ENCODE peak calls at places on chromosomes 4 and X, in eight cellular contexts. N is AG10803, E is progenitor cell of endocrine pancreas, G is Caco-2, W is uterus, K is lower leg skin, X is upper lobe of left lung, R is activated B cell treated with CpG ODN at 0.5 μM for 24 hours. C is an unnamed sample.

GRCh38 chr4:167903291-167903721 is 189.0 kb upstream of the ANXA10 start:
- DNase-seq in N (peak), E (no peak), G (no peak), W (no peak), K (no peak), X (no peak), R (no peak), C (no peak)

GRCh38 chrX:11703855-11704254 is 38.1 kb upstream of the ARHGAP6 start:
- DNase-seq in N (no peak), E (no peak), G (no peak), W (no peak), K (no peak), X (no peak), R (no peak), C (no peak)

GRCh38 chrX:111511477-111511876 is at the start of gene SERTM2:
- DNase-seq in N (no peak), E (no peak), G (peak), W (no peak), K (no peak), X (no peak), R (no peak), C (no peak)

GRCh38 chr4:152014280-152014679 is 253.5 kb upstream of the GATB start:
- DNase-seq in N (no peak), E (no peak), G (no peak), W (no peak), K (no peak), X (no peak), R (no peak), C (no peak)

GRCh38 chr4:69881173-69881773 is 21.3 kb upstream of the SULT1E1 start:
- DNase-seq in N (peak), E (no peak), G (peak), W (no peak), K (no peak), X (no peak), R (no peak), C (no peak)

GRCh38 chr4:94634266-94634665 is 123.5 kb upstream of the BMPR1B start:
- DNase-seq in N (peak), E (no peak), G (no peak), W (no peak), K (no peak), X (no peak), R (no peak), C (no peak)

GRCh38 chr4:161252520-161253141 is 911.2 kb downstream of the FSTL5 start:
- DNase-seq in N (peak), E (no peak), G (peak), W (no peak), K (no peak), X (no peak), R (no peak), C (no peak)

GRCh38 chrX:63979480-63979879 is 194.5 kb upstream of the ARHGEF9 start:
- DNase-seq in N (no peak), E (no peak), G (no peak), W (no peak), K (no peak), X (no peak), R (no peak), C (no peak)

GRCh38 chr4:76504613-76505465 is 69.8 kb downstream of the SHROOM3 start:
- DNase-seq in N (peak), E (no peak), G (peak), W (no peak), K (no peak), X (no peak), R (no peak), C (no peak)

GRCh38 chrX:97389761-97390192 is 506.1 kb downstream of the RPA4 start:
- DNase-seq in N (peak), E (no peak), G (no peak), W (no peak), K (no peak), X (no peak), R (no peak), C (no peak)

GRCh38 chr4:139950568-139950967 is 203.4 kb downstream of the MAML3 start:
- DNase-seq in N (peak), E (no peak), G (no peak), W (no peak), K (no peak), X (no peak), R (peak), C (no peak)

GRCh38 chrX:124383367-124383766 is 37.0 kb downstream of the SH2D1A start:
- DNase-seq in N (peak), E (no peak), G (no peak), W (no peak), K (no peak), X (no peak), R (no peak), C (no peak)

GRCh38 chr4:76969941-76970529 is 20.5 kb downstream of the SEPTIN11 start:
- DNase-seq in N (no peak), E (no peak), G (no peak), W (no peak), K (no peak), X (no peak), R (no peak), C (no peak)

GRCh38 chrX:53683556-53684414 is 2.7 kb downstream of the HUWE1 start:
- DNase-seq in N (peak), E (peak), G (peak), W (peak), K (peak), X (peak), R (peak), C (peak)

GRCh38 chr4:119136541-119136940 is 909 bp downstream of the MYOZ2 start:
- DNase-seq in N (no peak), E (no peak), G (no peak), W (no peak), K (no peak), X (no peak), R (no peak), C (no peak)

GRCh38 chrX:40007136-40007535 is 90.6 kb downstream of the BCOR start:
- DNase-seq in N (no peak), E (no peak), G (no peak), W (peak), K (no peak), X (no peak), R (no peak), C (no peak)

GRCh38 chr4:77959566-77960338 is 97.1 kb downstream of the MRPL1 start:
- DNase-seq in N (peak), E (no peak), G (peak), W (no peak), K (no peak), X (no peak), R (no peak), C (peak)

GRCh38 chr4:12912896-12913418 is 571.2 kb downstream of the RAB28 start:
- DNase-seq in N (no peak), E (no peak), G (no peak), W (no peak), K (no peak), X (no peak), R (no peak), C (no peak)

GRCh38 chr4:168999836-169000235 is 10.2 kb downstream of the CBR4 start:
- DNase-seq in N (no peak), E (no peak), G (no peak), W (no peak), K (no peak), X (no peak), R (no peak), C (no peak)

GRCh38 chr4:123587983-123588494 is 191.4 kb downstream of the SPRY1 start:
- DNase-seq in N (peak), E (no peak), G (peak), W (peak), K (peak), X (no peak), R (no peak), C (no peak)

GRCh38 chr4:87035881-87036509 is 101.2 kb downstream of the AFF1 start:
- DNase-seq in N (no peak), E (no peak), G (no peak), W (no peak), K (no peak), X (no peak), R (no peak), C (no peak)

GRCh38 chr4:179678093-179678804 is 2236.0 kb upstream of the AGA start:
- DNase-seq in N (no peak), E (no peak), G (no peak), W (no peak), K (no peak), X (no peak), R (no peak), C (no peak)

GRCh38 chrX:70433848-70434351 is 10.7 kb upstream of the DLG3 start:
- DNase-seq in N (peak), E (peak), G (peak), W (peak), K (peak), X (peak), R (peak), C (peak)

GRCh38 chr4:147345662-147346061 is 135.2 kb upstream of the EDNRA start:
- DNase-seq in N (no peak), E (no peak), G (no peak), W (no peak), K (no peak), X (no peak), R (no peak), C (no peak)

GRCh38 chr4:76215120-76215519 is 1.5 kb upstream of the SCARB2 start:
- DNase-seq in N (no peak), E (no peak), G (no peak), W (no peak), K (no peak), X (no peak), R (no peak), C (no peak)

GRCh38 chr4:25890653-25891485 is 23.2 kb upstream of the SMIM20 start:
- DNase-seq in N (no peak), E (no peak), G (no peak), W (no peak), K (no peak), X (no peak), R (no peak), C (no peak)

GRCh38 chrX:80181079-80181478 is 166.5 kb downstream of the TBX22 start:
- DNase-seq in N (no peak), E (no peak), G (no peak), W (no peak), K (no peak), X (no peak), R (no peak), C (no peak)

GRCh38 chrX:15524417-15524816 is 23.8 kb downstream of the BMX start:
- DNase-seq in N (peak), E (no peak), G (no peak), W (no peak), K (no peak), X (no peak), R (no peak), C (no peak)

GRCh38 chr4:86380176-86380724 is 20.4 kb upstream of the MAPK10 start:
- DNase-seq in N (no peak), E (no peak), G (peak), W (no peak), K (no peak), X (no peak), R (no peak), C (no peak)

GRCh38 chr4:140078366-140078765 is 75.6 kb downstream of the MAML3 start:
- DNase-seq in N (peak), E (no peak), G (no peak), W (peak), K (no peak), X (no peak), R (no peak), C (no peak)

DNA sequence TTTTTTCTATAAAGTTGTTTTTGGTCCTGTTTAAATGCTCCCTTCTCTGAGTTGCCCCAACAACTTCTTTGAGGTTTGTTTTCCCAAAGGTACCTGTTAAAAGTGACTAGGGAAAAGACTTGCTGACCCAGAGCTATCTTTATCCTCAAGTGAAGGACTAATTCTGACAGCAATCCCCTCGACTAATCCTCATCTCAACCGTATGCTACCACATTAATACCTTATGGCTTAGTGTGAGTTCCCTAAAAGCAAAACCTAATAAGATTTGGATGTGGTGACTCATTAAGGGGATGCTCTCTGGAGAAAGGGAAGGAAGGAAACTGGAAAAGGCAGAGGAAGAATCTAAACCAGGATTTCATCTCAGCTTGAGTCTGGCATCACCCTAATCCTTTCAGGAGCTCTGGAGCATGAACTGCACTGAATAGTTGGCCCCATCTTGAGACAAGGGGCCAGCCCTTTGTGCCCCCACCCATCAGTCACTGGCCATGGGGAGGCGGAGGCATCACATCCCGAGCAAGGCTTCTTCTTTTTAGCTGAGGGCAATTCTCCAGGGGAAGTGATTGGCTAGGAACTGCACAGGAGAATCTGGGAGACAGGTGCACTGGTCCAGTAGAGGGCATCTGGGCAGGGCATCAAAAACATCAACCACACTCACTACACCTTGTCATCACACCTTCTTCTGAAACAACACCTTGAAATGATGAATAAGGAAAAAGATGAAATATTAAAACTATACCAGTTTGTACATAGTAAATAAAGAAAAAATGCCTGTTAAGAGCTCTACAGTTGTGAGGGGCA is 6.9 kb upstream of the BBS7 start:
- DNase-seq in N (no peak), E (no peak), G (no peak), W (no peak), K (no peak), X (no peak), R (no peak), C (no peak)
- TF ChIP-seq CTCF in N (no peak), E (no peak), G (peak), W (no peak), K (no peak), X (no peak), R (no peak), C (no peak)

GRCh38 chr4:153773236-153773690 is 13.4 kb upstream of the RNF175 start:
- DNase-seq in N (peak), E (no peak), G (no peak), W (no peak), K (no peak), X (no peak), R (no peak), C (no peak)
- TF ChIP-seq CTCF in N (peak), E (no peak), G (peak), W (no peak), K (no peak), X (no peak), R (no peak), C (no peak)

DNA sequence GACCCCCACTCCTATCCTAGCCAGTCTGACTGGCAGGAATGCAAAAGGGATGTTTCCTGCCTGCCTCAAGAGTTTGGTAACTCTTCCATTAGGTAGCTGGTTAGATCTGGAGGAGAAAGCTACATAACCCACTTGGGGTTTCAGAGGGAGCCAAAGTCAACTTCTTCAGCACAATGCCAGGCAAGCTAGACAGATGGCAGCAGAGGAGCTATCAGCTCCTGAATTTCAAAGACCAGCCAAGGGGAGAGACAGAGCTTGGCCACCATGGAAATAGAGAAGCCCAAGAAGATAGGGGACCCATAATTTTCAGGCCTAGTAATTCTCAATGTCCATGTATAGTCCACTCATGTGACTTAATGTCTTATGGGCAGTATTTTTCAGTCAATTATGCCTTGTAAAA is 56.4 kb downstream of the PGRMC1 start:
- DNase-seq in N (no peak), E (no peak), G (no peak), W (no peak), K (no peak), X (no peak), R (no peak), C (no peak)
- TF ChIP-seq CTCF in N (peak), E (no peak), G (peak), W (no peak), K (no peak), X (no peak), R (no peak), C (no peak)

DNA sequence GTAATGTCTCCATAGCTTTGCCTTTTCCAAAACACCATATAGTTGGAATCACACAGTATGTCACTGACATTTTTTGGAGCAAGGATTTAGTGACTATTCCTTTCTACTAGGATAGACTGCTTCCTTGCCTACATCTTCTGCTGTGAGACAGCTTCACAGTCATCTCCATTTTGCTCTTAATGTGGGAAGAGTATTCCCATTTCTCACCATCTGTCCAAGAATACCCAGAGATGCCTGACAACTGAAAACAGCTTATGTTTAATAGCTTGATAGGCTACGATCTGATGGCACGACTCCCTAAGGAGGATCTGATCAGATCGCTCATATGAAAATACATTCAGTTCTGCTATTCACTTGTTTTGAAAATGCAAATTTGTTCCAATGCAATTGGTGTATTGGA is 29.4 kb downstream of the TRIML1 start:
- DNase-seq in N (no peak), E (no peak), G (no peak), W (no peak), K (no peak), X (no peak), R (no peak), C (no peak)
- TF ChIP-seq CTCF in N (no peak), E (no peak), G (no peak), W (no peak), K (no peak), X (no peak), R (no peak), C (no peak)

GRCh38 chr4:73257242-73257994 is 1.2 kb downstream of the ANKRD17 start:
- DNase-seq in N (peak), E (peak), G (peak), W (peak), K (peak), X (no peak), R (no peak), C (peak)

GRCh38 chr4:73259552-73260140 is 1.0 kb upstream of the ANKRD17 start:
- DNase-seq in N (peak), E (no peak), G (peak), W (no peak), K (no peak), X (no peak), R (no peak), C (peak)

GRCh38 chr4:73258668-73259551 is at the start of gene ANKRD17:
- DNase-seq in N (peak), E (peak), G (peak), W (peak), K (peak), X (peak), R (peak), C (peak)

DNA sequence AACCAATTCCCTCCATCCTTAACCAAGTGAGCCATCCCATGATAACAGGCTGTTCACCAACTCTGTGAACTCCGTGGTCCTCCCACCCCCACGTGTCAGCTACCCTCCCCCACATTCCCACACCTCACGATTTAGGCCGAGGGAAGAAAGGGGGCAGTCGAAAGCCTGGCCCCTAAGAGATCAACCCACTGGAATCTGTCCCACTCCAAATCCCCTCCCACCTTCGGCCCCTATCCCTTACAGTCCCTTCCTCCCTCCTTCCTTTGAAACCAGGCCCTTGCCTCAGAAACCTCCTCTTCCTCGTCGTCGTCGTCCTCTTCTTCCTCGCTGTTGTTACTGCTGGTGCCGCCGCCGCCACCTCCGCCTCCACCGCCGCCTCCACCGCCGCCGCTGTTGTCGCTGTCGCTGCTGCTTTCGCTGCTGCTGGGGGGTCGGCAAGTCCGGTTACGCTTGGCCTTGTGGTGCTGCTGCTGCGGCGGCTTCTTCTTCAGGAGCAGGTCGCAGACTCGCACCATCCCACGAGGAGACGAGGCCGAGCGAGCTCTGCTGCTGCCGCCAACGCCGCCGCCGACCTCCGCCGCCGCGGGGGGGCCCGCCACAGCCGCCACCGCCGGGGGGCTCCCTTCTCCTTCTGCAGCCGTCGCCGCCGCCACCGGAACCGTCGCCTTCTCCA is 467 bp downstream of the ANKRD17 start:
- DNase-seq in N (peak), E (peak), G (peak), W (peak), K (no peak), X (no peak), R (no peak), C (no peak)
- TF ChIP-seq CTCF in N (no peak), E (peak), G (no peak), W (peak), K (no peak), X (peak), R (no peak), C (no peak)

GRCh38 chr4:141711211-141711610 is 74.8 kb downstream of the IL15 start:
- DNase-seq in N (peak), E (no peak), G (no peak), W (no peak), K (no peak), X (no peak), R (no peak), C (no peak)
- TF ChIP-seq CTCF in N (peak), E (peak), G (peak), W (peak), K (no peak), X (peak), R (no peak), C (peak)

GRCh38 chr4:158490629-158491028 is 31.1 kb upstream of the RXFP1 start:
- DNase-seq in N (no peak), E (no peak), G (no peak), W (no peak), K (no peak), X (no peak), R (no peak), C (no peak)
- TF ChIP-seq CTCF in N (no peak), E (no peak), G (no peak), W (no peak), K (no peak), X (no peak), R (no peak), C (no peak)

DNA sequence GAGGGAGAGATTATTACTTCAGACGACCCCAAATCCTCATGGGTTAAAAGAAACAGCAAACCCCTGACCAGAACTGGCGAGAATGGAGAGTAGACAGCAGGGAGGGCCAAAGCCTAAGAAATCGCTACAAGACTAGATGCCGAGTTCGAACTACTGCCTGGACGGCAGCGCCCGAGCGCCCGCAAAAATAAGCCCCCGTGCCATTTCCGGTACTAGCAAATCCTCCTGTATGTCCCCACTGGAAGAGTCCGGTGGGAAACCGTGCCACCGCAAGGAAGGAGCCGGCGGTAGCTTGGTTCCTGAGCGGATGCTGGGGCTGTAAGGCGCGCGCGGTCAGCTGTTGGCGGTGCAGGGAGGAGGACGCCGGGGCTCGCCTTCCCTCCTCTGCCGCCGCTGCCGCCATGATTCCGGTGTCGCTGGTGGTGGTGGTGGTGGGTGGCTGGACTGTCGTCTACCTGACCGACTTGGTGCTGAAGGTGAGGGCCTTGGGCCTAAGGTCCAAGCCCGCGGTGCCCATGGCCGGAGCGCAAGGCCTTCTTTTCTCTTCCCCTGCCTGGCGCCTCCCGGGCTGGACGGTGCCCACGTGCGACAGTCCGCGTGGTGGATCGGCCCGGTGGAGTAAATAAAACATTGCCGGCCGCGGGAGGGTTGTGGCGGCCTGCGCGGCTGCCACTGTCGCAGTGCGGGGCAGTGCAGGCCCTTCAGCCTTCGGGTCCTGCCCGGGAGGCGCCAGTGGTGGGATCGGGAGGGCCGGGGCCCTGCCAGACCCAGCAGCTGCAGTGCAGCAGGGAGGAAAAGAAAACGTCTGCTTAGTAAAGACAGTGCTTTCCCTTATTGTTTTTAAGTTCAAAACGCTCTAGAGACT is at the start of gene MBTPS2:
- DNase-seq in N (peak), E (peak), G (peak), W (peak), K (peak), X (peak), R (peak), C (peak)
- TF ChIP-seq CTCF in N (peak), E (no peak), G (no peak), W (no peak), K (no peak), X (peak), R (no peak), C (peak)